ENCODE peak calls at places on chromosomes 12 and 14, in six cellular contexts. W, E, B, S, F and N are unnamed samples. For H3K36me3, the result is how much of the 10 kb centered on the place peaks cover.

GRCh38 chr12:47349770-47350408 is 270.1 kb upstream of the AMIGO2 start:
- DNase-seq in W (no peak), E (no peak), B (no peak), S (no peak), F (no peak), N (no peak)

GRCh38 chr12:79908366-79908765 is 26.5 kb downstream of the PPP1R12A start:
- DNase-seq in W (no peak), E (no peak), B (no peak), S (no peak), F (no peak), N (no peak)

GRCh38 chr12:44626883-44627282 is 249.2 kb downstream of the NELL2 start:
- DNase-seq in W (no peak), E (no peak), B (no peak), S (no peak), F (no peak), N (no peak)

GRCh38 chr12:57807285-57807684 is 11.2 kb downstream of the AVIL start:
- DNase-seq in W (no peak), E (no peak), B (no peak), S (no peak), F (no peak), N (no peak)

GRCh38 chr12:998020-998874 is 7.2 kb downstream of the ERC1 start:
- DNase-seq in W (no peak), E (no peak), B (no peak), S (no peak), F (no peak), N (no peak)

GRCh38 chr12:89208661-89209096 is 143.6 kb downstream of the DUSP6 start:
- DNase-seq in W (peak), E (no peak), B (no peak), S (no peak), F (no peak), N (no peak)

GRCh38 chr12:94109154-94109553 is 39.2 kb upstream of the PLXNC1 start:
- DNase-seq in W (peak), E (no peak), B (no peak), S (no peak), F (no peak), N (no peak)

GRCh38 chr14:20606190-20606901 is 15.2 kb upstream of the RNASE12 start:
- DNase-seq in W (no peak), E (no peak), B (no peak), S (no peak), F (peak), N (no peak)

GRCh38 chr14:99524091-99524661 is 43.0 kb downstream of the CCNK start:
- DNase-seq in W (peak), E (peak), B (no peak), S (peak), F (peak), N (peak)

GRCh38 chr12:6167327-6168280 is 32.6 kb upstream of the CD9 start:
- DNase-seq in W (peak), E (no peak), B (no peak), S (peak), F (peak), N (peak)

GRCh38 chr14:100072783-100073346 is 7.6 kb downstream of the EVL start:
- DNase-seq in W (no peak), E (no peak), B (peak), S (peak), F (peak), N (peak)

GRCh38 chr14:100285021-100285912 is 21.0 kb downstream of the SLC25A29 start:
- DNase-seq in W (peak), E (peak), B (no peak), S (peak), F (peak), N (peak)

GRCh38 chr12:31558521-31558920 is 32.4 kb downstream of the DENND5B start:
- DNase-seq in W (no peak), E (no peak), B (no peak), S (no peak), F (peak), N (no peak)

GRCh38 chr12:107152331-107152730 is 59.0 kb upstream of the CRY1 start:
- DNase-seq in W (no peak), E (no peak), B (no peak), S (no peak), F (no peak), N (no peak)

GRCh38 chr12:51744235-51744634 is 104.3 kb downstream of the FIGNL2 start:
- DNase-seq in W (peak), E (no peak), B (no peak), S (no peak), F (no peak), N (no peak)

DNA sequence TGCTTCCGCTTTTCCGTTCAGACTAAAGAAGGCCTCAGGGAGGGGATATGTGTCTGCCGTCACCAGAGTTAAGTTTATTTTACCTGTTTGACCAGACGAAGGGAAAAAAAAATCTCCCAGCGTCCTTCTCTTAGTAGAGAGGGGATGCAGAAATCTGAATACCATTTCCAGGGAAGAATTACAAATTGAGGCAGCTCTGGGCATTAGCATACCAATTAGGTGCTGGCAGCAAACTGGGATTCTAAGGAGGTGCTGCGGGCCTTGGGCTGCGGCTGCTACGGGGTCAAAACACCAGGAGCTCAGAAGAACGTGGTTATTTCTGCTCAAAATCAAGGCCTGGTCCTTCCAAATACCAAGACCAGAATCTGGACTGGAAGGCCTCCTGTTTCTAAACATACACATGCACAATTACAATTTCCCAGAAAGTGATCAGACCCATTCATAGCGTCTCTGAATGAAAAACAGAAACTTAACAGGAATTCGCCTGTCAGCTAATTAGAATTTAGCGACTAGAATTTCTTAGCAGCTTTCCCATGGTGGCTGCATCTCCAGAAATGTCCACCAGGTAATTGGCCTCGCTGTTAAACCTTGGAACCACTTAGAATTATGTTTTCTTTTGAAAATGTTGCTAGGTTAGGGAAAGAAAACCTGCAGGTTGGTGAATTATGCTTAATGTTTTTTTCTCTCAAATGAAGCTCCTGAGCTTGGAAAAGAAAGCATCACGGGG is 617.0 kb downstream of the VRK1 start:
- DNase-seq in W (no peak), E (no peak), B (no peak), S (no peak), F (no peak), N (no peak)
- H3K4me3 ChIP-seq in W (no peak), E (no peak), B (no peak), S (no peak), F (no peak), N (no peak)

GRCh38 chr12:109982211-109982610 is 14.0 kb downstream of the GIT2 start:
- DNase-seq in W (no peak), E (no peak), B (no peak), S (no peak), F (no peak), N (no peak)

GRCh38 chr12:109983432-109984142 is 12.6 kb downstream of the GIT2 start:
- DNase-seq in W (no peak), E (no peak), B (no peak), S (no peak), F (no peak), N (no peak)

DNA sequence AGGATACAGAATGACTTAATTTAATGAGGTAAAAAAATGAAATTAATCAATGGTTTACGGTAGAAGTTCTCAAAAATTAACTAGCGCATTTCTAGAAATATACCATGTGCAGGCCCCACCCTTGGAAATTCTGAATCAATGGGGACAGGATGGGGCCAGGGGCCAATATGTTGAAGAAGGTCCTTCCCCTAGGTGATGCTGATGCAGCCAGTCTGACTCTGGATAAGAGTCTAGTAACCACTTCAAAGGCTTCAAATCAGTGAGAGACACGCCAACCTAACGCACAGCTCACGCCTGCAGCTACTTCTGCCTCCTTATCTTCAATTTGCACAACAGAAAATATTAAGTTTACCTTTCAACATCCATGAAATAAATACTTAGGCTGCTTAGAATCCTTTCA is 14.9 kb downstream of the GIT2 start:
- DNase-seq in W (no peak), E (no peak), B (no peak), S (no peak), F (no peak), N (no peak)
- H3K36me3 ChIP-seq in W (half or more), E (half or more), B (under half), S (under half), F (half or more), N (half or more)

GRCh38 chr12:53182836-53183235 is 2.1 kb upstream of the CSAD start:
- DNase-seq in W (no peak), E (no peak), B (no peak), S (no peak), F (peak), N (no peak)
- H3K4me3 ChIP-seq in W (no peak), E (peak), B (peak), S (no peak), F (peak), N (no peak)

GRCh38 chr12:95266250-95266649 is 48.6 kb downstream of the VEZT start:
- DNase-seq in W (no peak), E (no peak), B (no peak), S (no peak), F (no peak), N (no peak)

GRCh38 chr12:95269892-95270291 is 52.3 kb downstream of the VEZT start:
- DNase-seq in W (no peak), E (no peak), B (no peak), S (no peak), F (no peak), N (no peak)

GRCh38 chr12:95262808-95263207 is 45.2 kb downstream of the VEZT start:
- DNase-seq in W (no peak), E (no peak), B (no peak), S (no peak), F (peak), N (no peak)

GRCh38 chr12:95261109-95261508 is 43.5 kb downstream of the VEZT start:
- DNase-seq in W (no peak), E (no peak), B (no peak), S (no peak), F (no peak), N (no peak)

DNA sequence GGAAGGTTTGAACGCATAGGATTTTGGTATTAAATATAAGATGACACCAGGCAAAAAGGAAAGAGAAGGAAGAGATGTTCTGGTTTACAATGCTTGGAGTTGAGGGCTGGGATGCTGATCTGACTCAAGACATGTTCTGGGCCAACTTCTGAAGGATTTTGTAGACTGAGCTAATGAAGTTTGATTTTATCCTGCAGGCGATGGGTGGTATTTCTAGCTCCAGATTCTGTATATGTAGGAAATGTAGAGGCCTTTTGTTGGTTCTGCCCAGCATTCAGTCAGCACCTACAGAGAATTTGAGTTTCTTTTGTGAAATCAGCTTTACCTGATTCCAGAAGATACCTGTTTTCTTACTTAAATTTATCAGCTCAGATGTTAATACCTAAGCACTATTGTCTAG is 48.2 kb downstream of the VEZT start:
- DNase-seq in W (no peak), E (no peak), B (no peak), S (no peak), F (no peak), N (no peak)
- H3K36me3 ChIP-seq in W (half or more), E (half or more), B (under half), S (under half), F (half or more), N (under half)